ENCODE peak calls at places on chromosomes 6 and 20, in eight cellular contexts. S, T, L, Y, U, K, X and W are unnamed samples.

GRCh38 chr6:82298012-82298411 is 50.5 kb upstream of the IBTK start:
- DNase-seq in S (peak), T (no peak), L (no peak), Y (no peak), U (peak), K (no peak), X (no peak), W (no peak)

GRCh38 chr6:139230421-139230840 is 61.4 kb downstream of the TXLNB start:
- DNase-seq in S (peak), T (no peak), L (no peak), Y (no peak), U (peak), K (no peak), X (no peak), W (no peak)

GRCh38 chr6:3592371-3592941 is 135.6 kb upstream of the SLC22A23 start:
- DNase-seq in S (peak), T (peak), L (no peak), Y (no peak), U (peak), K (no peak), X (no peak), W (peak)

GRCh38 chr6:113565306-113565705 is 291.8 kb upstream of the MARCKS start:
- DNase-seq in S (no peak), T (no peak), L (no peak), Y (no peak), U (no peak), K (no peak), X (no peak), W (no peak)

GRCh38 chr6:153832543-153832942 is 206.5 kb upstream of the OPRM1 start:
- DNase-seq in S (no peak), T (no peak), L (no peak), Y (no peak), U (no peak), K (no peak), X (no peak), W (no peak)

GRCh38 chr6:3697609-3698008 is 53.9 kb downstream of the PXDC1 start:
- DNase-seq in S (peak), T (peak), L (no peak), Y (no peak), U (peak), K (no peak), X (no peak), W (peak)

GRCh38 chr20:43460172-43460829 is 2.6 kb downstream of the SRSF6 start:
- DNase-seq in S (no peak), T (no peak), L (no peak), Y (no peak), U (no peak), K (no peak), X (no peak), W (no peak)

GRCh38 chr6:498795-499231 is 107.3 kb downstream of the IRF4 start:
- DNase-seq in S (no peak), T (no peak), L (peak), Y (no peak), U (no peak), K (no peak), X (no peak), W (no peak)

GRCh38 chr6:35898003-35898402 is 22.9 kb downstream of the SRPK1 start:
- DNase-seq in S (no peak), T (no peak), L (no peak), Y (no peak), U (no peak), K (no peak), X (no peak), W (no peak)

GRCh38 chr6:25006565-25007001 is 70.8 kb upstream of the RIPOR2 start:
- DNase-seq in S (peak), T (no peak), L (peak), Y (no peak), U (peak), K (peak), X (peak), W (no peak)

GRCh38 chr6:11732036-11732545 is 46.5 kb downstream of the ADTRP start:
- DNase-seq in S (peak), T (peak), L (peak), Y (no peak), U (peak), K (peak), X (peak), W (peak)